ENCODE peak calls at places on chromosomes 13 and 19, in seven cellular contexts. One of them, this sample, is unnamed. For H3K36me3, the result is how much of the 10 kb centered on the place peaks cover.

GRCh38 chr13:71880753-71881541 is 13.9 kb upstream of the DACH1 start:
- DNase-seq in left ventricle myocardium inferior: no peak
- DNase-seq in upper lobe of right lung: no peak
- DNase-seq in DND-41: no peak
- DNase-seq in brain microvascular endothelial cell: peak
- DNase-seq in breast epithelium: no peak
- DNase-seq in IMR-90: no peak
- DNase-seq in this sample: no peak

GRCh38 chr13:26946675-26947342 is 186.2 kb upstream of the GPR12 start:
- DNase-seq in DND-41: no peak
- DNase-seq in upper lobe of right lung: no peak
- DNase-seq in brain microvascular endothelial cell: peak
- DNase-seq in IMR-90: peak
- DNase-seq in left ventricle myocardium inferior: no peak
- DNase-seq in breast epithelium: no peak
- DNase-seq in this sample: no peak

GRCh38 chr19:34480971-34481821 is at the start of gene WTIP:
- DNase-seq in brain microvascular endothelial cell: peak
- DNase-seq in left ventricle myocardium inferior: peak
- DNase-seq in breast epithelium: peak
- DNase-seq in upper lobe of right lung: peak
- DNase-seq in IMR-90: peak
- DNase-seq in DND-41: no peak
- DNase-seq in this sample: peak

GRCh38 chr13:84417426-84417825 is 535.2 kb upstream of the SLITRK1 start:
- DNase-seq in left ventricle myocardium inferior: no peak
- DNase-seq in DND-41: no peak
- DNase-seq in brain microvascular endothelial cell: no peak
- DNase-seq in upper lobe of right lung: no peak
- DNase-seq in IMR-90: no peak
- DNase-seq in breast epithelium: no peak
- DNase-seq in this sample: no peak

GRCh38 chr19:29810504-29810871 is 1.3 kb upstream of the CCNE1 start:
- DNase-seq in brain microvascular endothelial cell: peak
- DNase-seq in left ventricle myocardium inferior: no peak
- DNase-seq in upper lobe of right lung: no peak
- DNase-seq in breast epithelium: no peak
- DNase-seq in DND-41: no peak
- DNase-seq in IMR-90: peak
- DNase-seq in this sample: peak

GRCh38 chr19:44774614-44775013 is 3.1 kb upstream of the CBLC start:
- DNase-seq in brain microvascular endothelial cell: no peak
- DNase-seq in IMR-90: no peak
- DNase-seq in left ventricle myocardium inferior: no peak
- DNase-seq in breast epithelium: no peak
- DNase-seq in upper lobe of right lung: no peak
- DNase-seq in DND-41: no peak
- DNase-seq in this sample: no peak

GRCh38 chr19:829129-829758 is 1.6 kb downstream of the AZU1 start:
- DNase-seq in IMR-90: no peak
- DNase-seq in DND-41: no peak
- DNase-seq in breast epithelium: no peak
- DNase-seq in left ventricle myocardium inferior: no peak
- DNase-seq in upper lobe of right lung: no peak
- DNase-seq in brain microvascular endothelial cell: no peak
- DNase-seq in this sample: no peak

GRCh38 chr13:102872531-102872930 is 26.7 kb downstream of the ERCC5 start:
- DNase-seq in brain microvascular endothelial cell: no peak
- DNase-seq in upper lobe of right lung: no peak
- DNase-seq in DND-41: no peak
- DNase-seq in left ventricle myocardium inferior: no peak
- DNase-seq in breast epithelium: no peak
- DNase-seq in IMR-90: no peak
- DNase-seq in this sample: no peak

GRCh38 chr13:104750377-104750776 is 1684.2 kb upstream of the SLC10A2 start:
- DNase-seq in DND-41: no peak
- DNase-seq in left ventricle myocardium inferior: no peak
- DNase-seq in IMR-90: no peak
- DNase-seq in upper lobe of right lung: no peak
- DNase-seq in brain microvascular endothelial cell: peak
- DNase-seq in breast epithelium: no peak
- DNase-seq in this sample: no peak

GRCh38 chr13:103386341-103386740 is 320.1 kb upstream of the SLC10A2 start:
- DNase-seq in left ventricle myocardium inferior: no peak
- DNase-seq in breast epithelium: no peak
- DNase-seq in upper lobe of right lung: no peak
- DNase-seq in brain microvascular endothelial cell: peak
- DNase-seq in IMR-90: no peak
- DNase-seq in DND-41: no peak
- DNase-seq in this sample: no peak

GRCh38 chr13:26664942-26665341 is 95.6 kb downstream of the GPR12 start:
- DNase-seq in breast epithelium: no peak
- DNase-seq in upper lobe of right lung: no peak
- DNase-seq in DND-41: no peak
- DNase-seq in brain microvascular endothelial cell: no peak
- DNase-seq in left ventricle myocardium inferior: no peak
- DNase-seq in IMR-90: no peak
- DNase-seq in this sample: no peak

GRCh38 chr19:16531380-16531669 is 10.9 kb downstream of the CHERP start:
- DNase-seq in breast epithelium: no peak
- DNase-seq in left ventricle myocardium inferior: no peak
- DNase-seq in DND-41: no peak
- DNase-seq in upper lobe of right lung: no peak
- DNase-seq in IMR-90: no peak
- DNase-seq in brain microvascular endothelial cell: no peak
- DNase-seq in this sample: no peak

GRCh38 chr13:50955807-50956206 is 46.2 kb downstream of the RNASEH2B start:
- DNase-seq in left ventricle myocardium inferior: no peak
- DNase-seq in upper lobe of right lung: no peak
- DNase-seq in DND-41: no peak
- DNase-seq in breast epithelium: no peak
- DNase-seq in IMR-90: no peak
- DNase-seq in brain microvascular endothelial cell: no peak
- DNase-seq in this sample: no peak

GRCh38 chr19:39498262-39499081 is at the start of gene DLL3:
- DNase-seq in breast epithelium: no peak
- DNase-seq in brain microvascular endothelial cell: peak
- DNase-seq in DND-41: peak
- DNase-seq in left ventricle myocardium inferior: no peak
- DNase-seq in upper lobe of right lung: no peak
- DNase-seq in IMR-90: peak
- DNase-seq in this sample: no peak

GRCh38 chr19:38664503-38665211 is 17.2 kb downstream of the ACTN4 start:
- DNase-seq in breast epithelium: no peak
- DNase-seq in left ventricle myocardium inferior: no peak
- DNase-seq in brain microvascular endothelial cell: no peak
- DNase-seq in IMR-90: no peak
- DNase-seq in upper lobe of right lung: no peak
- DNase-seq in DND-41: no peak
- DNase-seq in this sample: no peak

GRCh38 chr13:82010780-82011179 is 1669.9 kb upstream of the SPRY2 start:
- DNase-seq in IMR-90: no peak
- DNase-seq in DND-41: no peak
- DNase-seq in left ventricle myocardium inferior: no peak
- DNase-seq in upper lobe of right lung: no peak
- DNase-seq in breast epithelium: no peak
- DNase-seq in brain microvascular endothelial cell: no peak
- DNase-seq in this sample: no peak

GRCh38 chr13:107367258-107367657 is 799.3 kb upstream of the ARGLU1 start:
- DNase-seq in breast epithelium: no peak
- DNase-seq in IMR-90: peak
- DNase-seq in brain microvascular endothelial cell: no peak
- DNase-seq in upper lobe of right lung: no peak
- DNase-seq in DND-41: no peak
- DNase-seq in left ventricle myocardium inferior: no peak
- DNase-seq in this sample: no peak

GRCh38 chr19:47381121-47381520 is 32.0 kb downstream of the DHX34 start:
- DNase-seq in brain microvascular endothelial cell: no peak
- DNase-seq in DND-41: no peak
- DNase-seq in IMR-90: no peak
- DNase-seq in breast epithelium: no peak
- DNase-seq in upper lobe of right lung: no peak
- DNase-seq in left ventricle myocardium inferior: no peak
- DNase-seq in this sample: no peak

GRCh38 chr19:53195265-53195879 is 2.2 kb upstream of the ZNF665 start:
- DNase-seq in upper lobe of right lung: no peak
- DNase-seq in IMR-90: peak
- DNase-seq in left ventricle myocardium inferior: peak
- DNase-seq in breast epithelium: peak
- DNase-seq in brain microvascular endothelial cell: peak
- DNase-seq in DND-41: peak
- DNase-seq in this sample: peak

GRCh38 chr13:44181938-44182337 is 191.7 kb upstream of the SERP2 start:
- DNase-seq in IMR-90: no peak
- DNase-seq in upper lobe of right lung: no peak
- DNase-seq in DND-41: no peak
- DNase-seq in left ventricle myocardium inferior: no peak
- DNase-seq in brain microvascular endothelial cell: no peak
- DNase-seq in breast epithelium: no peak
- DNase-seq in this sample: no peak

GRCh38 chr13:35978607-35979316 is 152.4 kb downstream of the DCLK1 start:
- DNase-seq in brain microvascular endothelial cell: peak
- DNase-seq in left ventricle myocardium inferior: no peak
- DNase-seq in upper lobe of right lung: no peak
- DNase-seq in breast epithelium: no peak
- DNase-seq in IMR-90: peak
- DNase-seq in DND-41: peak
- DNase-seq in this sample: peak

GRCh38 chr13:50646070-50646469 is 197.4 kb downstream of the DLEU7 start:
- DNase-seq in DND-41: no peak
- DNase-seq in brain microvascular endothelial cell: peak
- DNase-seq in left ventricle myocardium inferior: no peak
- DNase-seq in breast epithelium: no peak
- DNase-seq in upper lobe of right lung: no peak
- DNase-seq in IMR-90: no peak
- DNase-seq in this sample: no peak

GRCh38 chr13:55816976-55817601 is 1323.6 kb upstream of the PRR20A start:
- DNase-seq in DND-41: no peak
- DNase-seq in breast epithelium: no peak
- DNase-seq in IMR-90: no peak
- DNase-seq in left ventricle myocardium inferior: no peak
- DNase-seq in brain microvascular endothelial cell: no peak
- DNase-seq in upper lobe of right lung: no peak
- DNase-seq in this sample: no peak

GRCh38 chr13:42110410-42111155 is 62.1 kb downstream of the DGKH start:
- DNase-seq in upper lobe of right lung: no peak
- DNase-seq in breast epithelium: no peak
- DNase-seq in left ventricle myocardium inferior: no peak
- DNase-seq in IMR-90: peak
- DNase-seq in brain microvascular endothelial cell: peak
- DNase-seq in DND-41: peak
- DNase-seq in this sample: peak

GRCh38 chr19:46955114-46955812 is 64.4 kb upstream of the NPAS1 start:
- DNase-seq in brain microvascular endothelial cell: no peak
- DNase-seq in IMR-90: peak
- DNase-seq in left ventricle myocardium inferior: no peak
- DNase-seq in breast epithelium: no peak
- DNase-seq in upper lobe of right lung: no peak
- DNase-seq in DND-41: peak
- DNase-seq in this sample: no peak

GRCh38 chr13:33224686-33225085 is 60.9 kb downstream of the STARD13 start:
- DNase-seq in upper lobe of right lung: no peak
- DNase-seq in IMR-90: peak
- DNase-seq in breast epithelium: no peak
- DNase-seq in left ventricle myocardium inferior: no peak
- DNase-seq in DND-41: no peak
- DNase-seq in brain microvascular endothelial cell: no peak
- DNase-seq in this sample: no peak

GRCh38 chr13:94674609-94675348 is 37.6 kb downstream of the SOX21 start:
- DNase-seq in brain microvascular endothelial cell: peak
- DNase-seq in left ventricle myocardium inferior: no peak
- DNase-seq in IMR-90: peak
- DNase-seq in breast epithelium: no peak
- DNase-seq in upper lobe of right lung: no peak
- DNase-seq in DND-41: peak
- DNase-seq in this sample: peak
- TF ChIP-seq CTCF in brain microvascular endothelial cell: peak
- TF ChIP-seq CTCF in left ventricle myocardium inferior: peak
- TF ChIP-seq CTCF in IMR-90: peak
- TF ChIP-seq CTCF in breast epithelium: no peak
- TF ChIP-seq CTCF in upper lobe of right lung: peak
- TF ChIP-seq CTCF in DND-41: peak
- TF ChIP-seq CTCF in this sample: peak

GRCh38 chr13:99558570-99559180 is 57.4 kb downstream of the TM9SF2 start:
- DNase-seq in DND-41: no peak
- DNase-seq in upper lobe of right lung: no peak
- DNase-seq in breast epithelium: no peak
- DNase-seq in IMR-90: peak
- DNase-seq in left ventricle myocardium inferior: no peak
- DNase-seq in brain microvascular endothelial cell: no peak
- DNase-seq in this sample: no peak

GRCh38 chr13:99556867-99557443 is 55.7 kb downstream of the TM9SF2 start:
- DNase-seq in breast epithelium: no peak
- DNase-seq in DND-41: no peak
- DNase-seq in IMR-90: no peak
- DNase-seq in left ventricle myocardium inferior: no peak
- DNase-seq in upper lobe of right lung: no peak
- DNase-seq in brain microvascular endothelial cell: no peak
- DNase-seq in this sample: no peak

GRCh38 chr13:99559560-99559959 is 58.3 kb downstream of the TM9SF2 start:
- DNase-seq in breast epithelium: no peak
- DNase-seq in IMR-90: no peak
- DNase-seq in DND-41: no peak
- DNase-seq in brain microvascular endothelial cell: no peak
- DNase-seq in upper lobe of right lung: no peak
- DNase-seq in left ventricle myocardium inferior: no peak
- DNase-seq in this sample: no peak

GRCh38 chr13:99553033-99553432 is 51.8 kb downstream of the TM9SF2 start:
- DNase-seq in breast epithelium: no peak
- DNase-seq in IMR-90: no peak
- DNase-seq in upper lobe of right lung: no peak
- DNase-seq in brain microvascular endothelial cell: no peak
- DNase-seq in left ventricle myocardium inferior: no peak
- DNase-seq in DND-41: no peak
- DNase-seq in this sample: no peak

GRCh38 chr13:99555149-99555548 is 53.9 kb downstream of the TM9SF2 start:
- DNase-seq in breast epithelium: no peak
- DNase-seq in left ventricle myocardium inferior: no peak
- DNase-seq in brain microvascular endothelial cell: no peak
- DNase-seq in IMR-90: no peak
- DNase-seq in DND-41: no peak
- DNase-seq in upper lobe of right lung: no peak
- DNase-seq in this sample: no peak
- H3K36me3 ChIP-seq in breast epithelium: under half
- H3K36me3 ChIP-seq in left ventricle myocardium inferior: half or more
- H3K36me3 ChIP-seq in brain microvascular endothelial cell: under half
- H3K36me3 ChIP-seq in IMR-90: under half
- H3K36me3 ChIP-seq in DND-41: half or more
- H3K36me3 ChIP-seq in upper lobe of right lung: half or more
- H3K36me3 ChIP-seq in this sample: under half

GRCh38 chr13:113122571-113123225 is at the start of gene F10:
- DNase-seq in DND-41: no peak
- DNase-seq in breast epithelium: no peak
- DNase-seq in IMR-90: peak
- DNase-seq in upper lobe of right lung: peak
- DNase-seq in left ventricle myocardium inferior: peak
- DNase-seq in brain microvascular endothelial cell: peak
- DNase-seq in this sample: peak
- TF ChIP-seq CTCF in DND-41: no peak
- TF ChIP-seq CTCF in breast epithelium: no peak
- TF ChIP-seq CTCF in IMR-90: no peak
- TF ChIP-seq CTCF in upper lobe of right lung: no peak
- TF ChIP-seq CTCF in left ventricle myocardium inferior: peak
- TF ChIP-seq CTCF in brain microvascular endothelial cell: peak
- TF ChIP-seq CTCF in this sample: peak

GRCh38 chr19:50402544-50403301 is 16.0 kb upstream of the SPIB start:
- DNase-seq in IMR-90: no peak
- DNase-seq in DND-41: no peak
- DNase-seq in upper lobe of right lung: no peak
- DNase-seq in breast epithelium: no peak
- DNase-seq in brain microvascular endothelial cell: no peak
- DNase-seq in left ventricle myocardium inferior: no peak
- DNase-seq in this sample: no peak
- H3K36me3 ChIP-seq in IMR-90: under half
- H3K36me3 ChIP-seq in DND-41: half or more
- H3K36me3 ChIP-seq in upper lobe of right lung: under half
- H3K36me3 ChIP-seq in breast epithelium: under half
- H3K36me3 ChIP-seq in brain microvascular endothelial cell: under half
- H3K36me3 ChIP-seq in left ventricle myocardium inferior: under half
- H3K36me3 ChIP-seq in this sample: half or more

This sample was measured in tibial nerve.